ENCODE peak calls at places on chromosomes 3 and 15, in six cellular contexts. I is IMR-90, P is neuronal stem cell, W is H9, M is mesenchymal stem cell, J is H1. O is an unnamed sample.
A peak's percentile ranks its signal among the peaks of the same experiment; 100 is the strongest.

GRCh38 chr15:41904487-41905359 is 10.9 kb upstream of the SPTBN5 start:
- DNase-seq in M (peak; percentile 73), P (peak; percentile 69), J (peak; percentile 87), I (peak; percentile 65), W (peak; percentile 81), O (peak; percentile 80)

GRCh38 chr3:37546876-37547275 is 314.8 kb upstream of the CTDSPL start:
- DNase-seq in J (no peak), M (peak; percentile 5), W (no peak), I (peak; percentile 19), P (no peak), O (peak; percentile 56)

GRCh38 chr3:48034000-48034516 is 17.8 kb upstream of the MAP4 start:
- DNase-seq in P (no peak), I (peak; percentile 86), M (peak; percentile 79), J (no peak), W (no peak), O (no peak)

GRCh38 chr3:48553886-48554845 is 2.4 kb downstream of the PFKFB4 start:
- DNase-seq in P (no peak), I (no peak), J (peak; percentile 45), M (no peak), W (no peak), O (peak; percentile 90)

GRCh38 chr3:186929676-186930075 is 650 bp upstream of the ST6GAL1 start:
- DNase-seq in P (no peak), M (no peak), W (no peak), J (no peak), I (no peak), O (no peak)

GRCh38 chr3:101138817-101139216 is 145.6 kb upstream of the ABI3BP start:
- DNase-seq in M (no peak), I (no peak), P (no peak), J (no peak), W (no peak), O (no peak)

GRCh38 chr3:60424942-60425341 is 826.3 kb downstream of the FHIT start:
- DNase-seq in P (no peak), I (no peak), M (no peak), J (no peak), W (no peak), O (no peak)

GRCh38 chr3:195450731-195451229 is 8.0 kb upstream of the ACAP2 start:
- DNase-seq in I (peak; percentile 91), P (no peak), J (peak; percentile 28), W (no peak), M (peak; percentile 94), O (no peak)

GRCh38 chr3:11720220-11721113 is 76.8 kb upstream of the VGLL4 start:
- DNase-seq in M (peak; percentile 81), W (peak; percentile 68), J (peak; percentile 69), I (peak; percentile 53), P (peak; percentile 46), O (peak; percentile 80)

GRCh38 chr3:11415099-11415498 is 142.9 kb downstream of the ATG7 start:
- DNase-seq in J (no peak), M (no peak), W (no peak), P (no peak), I (no peak), O (no peak)

GRCh38 chr3:52038227-52038626 is 18.1 kb downstream of the DUSP7 start:
- DNase-seq in W (no peak), P (no peak), I (no peak), M (no peak), J (no peak), O (no peak)

GRCh38 chr3:14360123-14360881 is 42.1 kb upstream of the SLC6A6 start:
- DNase-seq in W (no peak), M (peak; percentile 70), I (peak; percentile 62), P (no peak), J (no peak), O (peak; percentile 22)

GRCh38 chr3:189652042-189652441 is 20.9 kb downstream of the TP63 start:
- DNase-seq in P (no peak), W (peak; percentile 66), J (peak; percentile 86), M (peak; percentile 23), I (peak; percentile 30), O (peak; percentile 11)

GRCh38 chr15:51180534-51180933 is 85.8 kb upstream of the TNFAIP8L3 start:
- DNase-seq in W (no peak), I (no peak), P (no peak), M (no peak), J (no peak), O (no peak)

GRCh38 chr3:11391172-11391879 is 119.1 kb downstream of the ATG7 start:
- DNase-seq in M (no peak), W (no peak), P (no peak), I (no peak), J (no peak), O (no peak)

GRCh38 chr3:45199837-45200648 is 26.0 kb downstream of the TMEM158 start:
- DNase-seq in M (peak; percentile 89), W (peak; percentile 55), P (no peak), J (no peak), I (peak; percentile 92), O (peak; percentile 97)

GRCh38 chr15:84992157-84992940 is 10.7 kb downstream of the PDE8A start:
- DNase-seq in M (peak; percentile 87), W (no peak), J (peak; percentile 26), P (no peak), I (peak; percentile 87), O (peak; percentile 56)

GRCh38 chr3:177427096-177427495 is 229.8 kb upstream of the TBL1XR1 start:
- DNase-seq in W (no peak), P (no peak), I (no peak), J (no peak), M (no peak), O (no peak)

GRCh38 chr3:99730870-99731269 is 86.8 kb upstream of the CMSS1 start:
- DNase-seq in W (no peak), I (no peak), J (no peak), M (no peak), P (no peak), O (no peak)

GRCh38 chr15:93298901-93299300 is 209.9 kb upstream of the RGMA start:
- DNase-seq in I (no peak), J (no peak), M (no peak), W (no peak), P (no peak), O (no peak)

GRCh38 chr3:18111702-18112311 is 313.3 kb downstream of the SATB1 start:
- DNase-seq in I (peak; percentile 29), W (no peak), J (no peak), P (no peak), M (no peak), O (no peak)

GRCh38 chr3:136152963-136153362 is 43.2 kb downstream of the MSL2 start:
- DNase-seq in M (no peak), J (no peak), I (no peak), P (no peak), W (no peak), O (no peak)

GRCh38 chr15:58386641-58387040 is 45.1 kb upstream of the LIPC start:
- DNase-seq in J (no peak), M (no peak), I (no peak), W (no peak), P (no peak), O (no peak)
- H4K91ac ChIP-seq in J (no peak overlapping the region), M (no peak overlapping the region), I (peak overlapping the region; percentile 35), W (no peak overlapping the region), P (no peak overlapping the region), O (no peak overlapping the region)

GRCh38 chr3:158109804-158110657 is at the start of gene RSRC1:
- DNase-seq in J (peak; percentile 89), P (no peak), M (peak; percentile 92), I (peak; percentile 89), W (peak; percentile 92), O (peak; percentile 90)

GRCh38 chr3:158108596-158108995 is 1.3 kb upstream of the RSRC1 start:
- DNase-seq in P (no peak), W (no peak), I (no peak), J (no peak), M (no peak), O (no peak)

GRCh38 chr3:158110658-158111018 is 749 bp downstream of the RSRC1 start:
- DNase-seq in J (no peak), M (no peak), I (no peak), W (no peak), P (no peak), O (no peak)

GRCh38 chr3:158107508-158108095 is 1.4 kb upstream of the SHOX2 start:
- DNase-seq in J (no peak), I (no peak), W (no peak), M (peak; percentile 19), P (no peak), O (no peak)

GRCh38 chr3:158109295-158109803 is 540 bp upstream of the RSRC1 start:
- DNase-seq in I (no peak), P (no peak), M (no peak), J (no peak), W (no peak), O (no peak)
- H3K27me3 ChIP-seq in I (peaks cover 39% of the 10 kb centered on the region), P (peaks cover 49% of the 10 kb centered on the region), M (peaks cover 40% of the 10 kb centered on the region), J (peaks cover 51% of the 10 kb centered on the region), W (peaks cover 23% of the 10 kb centered on the region), O (peaks cover 33% of the 10 kb centered on the region)

GRCh38 chr15:91051248-91051647 is 28.9 kb upstream of the VPS33B start:
- DNase-seq in I (no peak), J (no peak), W (no peak), M (no peak), P (no peak), O (no peak)
- H4K91ac ChIP-seq in I (no peak overlapping the region), J (no peak overlapping the region), W (no peak overlapping the region), M (no peak overlapping the region), P (no peak overlapping the region), O (no peak overlapping the region)

GRCh38 chr15:91193059-91193715 is 93.1 kb downstream of the SV2B start:
- DNase-seq in J (no peak), I (no peak), W (no peak), M (no peak), P (no peak), O (no peak)

GRCh38 chr15:91186892-91187644 is 87.0 kb downstream of the SV2B start:
- DNase-seq in P (peak; percentile 17), M (no peak), W (no peak), I (peak; percentile 26), J (no peak), O (no peak)

GRCh38 chr15:91196768-91197167 is 96.7 kb downstream of the SV2B start:
- DNase-seq in I (no peak), J (no peak), W (no peak), M (no peak), P (no peak), O (no peak)

DNA sequence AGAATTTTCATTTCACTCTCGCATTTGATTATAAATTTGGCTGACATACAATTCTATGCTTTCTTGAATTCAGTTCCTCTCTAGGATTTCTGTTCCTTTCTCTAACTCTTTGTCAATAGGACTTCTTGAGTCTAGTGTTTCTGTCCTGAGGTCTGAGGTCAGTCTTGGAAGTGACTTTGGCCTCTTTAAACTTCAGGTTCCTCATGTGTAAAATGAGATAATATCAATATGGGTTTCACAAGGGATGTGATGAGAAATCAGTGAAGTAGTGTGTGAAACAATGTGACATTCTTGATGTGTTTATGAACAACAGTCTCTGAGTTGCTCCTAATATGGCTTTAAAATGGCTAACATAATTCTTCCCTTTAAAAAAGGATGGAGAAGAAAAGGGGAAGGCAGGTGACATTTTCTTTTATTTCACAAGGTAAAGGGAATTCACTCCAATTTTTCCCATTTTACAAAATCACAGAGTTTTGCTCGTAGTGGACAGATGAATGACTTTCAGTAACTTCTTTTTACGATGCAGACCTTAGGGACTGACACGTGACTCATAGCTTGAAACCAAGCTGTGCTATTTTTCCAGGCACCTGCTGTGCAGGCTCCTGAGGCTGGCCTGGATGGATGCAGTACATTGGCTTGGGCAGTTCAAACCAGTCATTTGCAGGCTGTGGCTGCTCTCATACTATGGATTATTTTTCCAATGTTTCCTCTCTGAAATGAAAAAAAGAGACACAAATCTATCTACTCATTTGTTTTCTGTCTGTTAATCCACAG is 92.4 kb downstream of the SV2B start:
- DNase-seq in P (no peak), I (no peak), J (no peak), W (no peak), M (no peak), O (no peak)
- H3K27me3 ChIP-seq in P (no peaks in the 10 kb centered on the region), I (no peaks in the 10 kb centered on the region), J (no peaks in the 10 kb centered on the region), W (no peaks in the 10 kb centered on the region), M (no peaks in the 10 kb centered on the region), O (no peaks in the 10 kb centered on the region)